ENCODE peak calls at places on chromosome 1, in four cellular contexts. Z is HFF-Myc, M is WTC11, S is nephron progenitor cell. H is an unnamed sample.

GRCh38 chr1:234326493-234327366 is 46.5 kb upstream of the COA6 start:
- DNase-seq in Z (peak), M (peak), S (peak), H (peak)

GRCh38 chr1:111633736-111634135 is 14.1 kb downstream of the RAP1A start:
- DNase-seq in Z (no peak), M (no peak), S (no peak), H (no peak)

GRCh38 chr1:161905269-161905884 is 118.3 kb downstream of the OLFML2B start:
- DNase-seq in Z (no peak), M (peak), S (no peak), H (peak)

GRCh38 chr1:43617011-43617410 is 32.9 kb upstream of the KDM4A start:
- DNase-seq in Z (no peak), M (no peak), S (no peak), H (no peak)

GRCh38 chr1:31811605-31812004 is 4.2 kb downstream of the SPOCD1 start:
- DNase-seq in Z (peak), M (peak), S (peak), H (no peak)

GRCh38 chr1:40438391-40439015 is 11.8 kb upstream of the ZFP69B start:
- DNase-seq in Z (no peak), M (no peak), S (peak), H (peak)

GRCh38 chr1:225378880-225379279 is 49.0 kb downstream of the LBR start:
- DNase-seq in Z (no peak), M (peak), S (peak), H (peak)

GRCh38 chr1:248822148-248823032 is 3.3 kb downstream of the SH3BP5L start:
- DNase-seq in Z (no peak), M (no peak), S (no peak), H (no peak)

GRCh38 chr1:10031461-10031860 is 1.3 kb upstream of the UBE4B start:
- DNase-seq in Z (no peak), M (no peak), S (no peak), H (no peak)

GRCh38 chr1:110581637-110582036 is 24.5 kb downstream of the KCNA2 start:
- DNase-seq in Z (no peak), M (no peak), S (no peak), H (peak)

GRCh38 chr1:85078903-85079302 is 30.6 kb upstream of the MCOLN3 start:
- DNase-seq in Z (no peak), M (no peak), S (no peak), H (peak)
- TF ChIP-seq CTCF in Z (peak), M (no peak), S (no peak), H (no peak)

GRCh38 chr1:45246760-45247159 is 40.4 kb upstream of the ZSWIM5 start:
- DNase-seq in Z (peak), M (no peak), S (no peak), H (peak)
- TF ChIP-seq CTCF in Z (no peak), M (no peak), S (no peak), H (no peak)

DNA sequence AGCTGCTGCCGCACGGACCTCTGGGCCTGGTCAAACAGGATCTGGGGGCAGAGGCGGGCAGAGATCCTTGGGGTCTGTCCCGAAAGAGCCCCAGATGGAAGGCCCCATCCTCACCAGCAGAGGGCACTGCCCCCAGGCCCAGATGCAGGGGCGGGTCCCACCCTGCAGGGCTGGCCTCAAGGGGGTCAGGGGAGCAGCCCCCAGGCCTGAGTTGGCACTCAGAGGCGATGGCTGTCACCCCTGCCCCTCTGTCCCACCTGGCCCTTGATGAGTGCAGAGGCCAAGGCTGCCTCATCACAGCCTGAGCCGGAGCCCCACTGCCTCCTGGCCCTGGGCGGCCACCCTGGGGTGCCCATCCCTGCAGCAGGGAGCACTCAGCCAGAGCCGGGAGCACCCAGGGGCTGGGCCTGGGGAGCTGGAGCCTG is 5.7 kb downstream of the ACAP3 start:
- DNase-seq in Z (no peak), M (peak), S (no peak), H (no peak)
- TF ChIP-seq CTCF in Z (peak), M (peak), S (peak), H (peak)

DNA sequence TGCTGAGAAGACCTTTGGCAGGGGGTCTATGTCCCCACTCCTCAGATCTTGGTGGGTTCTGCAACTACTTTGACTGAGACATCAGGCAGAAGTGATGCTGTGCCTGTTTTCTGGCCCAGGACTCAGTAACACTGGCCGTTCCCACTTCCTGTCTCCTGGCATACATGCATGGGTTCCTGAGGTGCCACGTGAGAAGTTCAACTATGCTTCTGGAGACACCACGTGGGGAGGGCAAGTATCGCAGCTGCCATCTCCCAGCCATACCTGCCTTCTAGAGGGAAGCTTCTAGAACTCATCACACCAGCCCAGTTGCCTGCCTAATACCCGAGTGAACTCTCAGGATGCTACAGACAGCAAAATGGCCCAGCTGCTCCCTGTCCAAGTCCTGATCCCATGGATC is 65.8 kb downstream of the TRABD2B start:
- DNase-seq in Z (no peak), M (peak), S (no peak), H (peak)
- TF ChIP-seq CTCF in Z (peak), M (no peak), S (no peak), H (peak)

DNA sequence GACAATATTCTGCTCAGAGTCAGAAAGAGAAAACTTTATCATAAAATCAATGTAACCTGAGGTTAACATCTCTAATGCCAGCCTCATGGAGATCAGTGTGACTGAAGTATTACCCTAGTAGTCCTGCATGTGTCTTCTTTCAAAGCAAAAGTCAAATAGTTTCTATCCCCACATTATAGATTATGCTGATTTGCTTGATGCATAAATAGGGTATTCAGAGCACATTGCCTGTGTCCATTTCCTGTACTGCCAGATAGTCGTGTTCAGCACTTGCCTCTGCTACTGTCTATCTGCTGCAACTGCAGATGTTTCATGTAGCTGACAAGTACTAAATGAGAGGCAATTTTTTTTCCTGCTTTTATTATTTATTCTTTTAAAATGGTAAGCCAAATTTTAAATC is 348.7 kb downstream of the CHRM3 start:
- DNase-seq in Z (no peak), M (no peak), S (no peak), H (no peak)
- TF ChIP-seq CTCF in Z (no peak), M (no peak), S (no peak), H (no peak)

DNA sequence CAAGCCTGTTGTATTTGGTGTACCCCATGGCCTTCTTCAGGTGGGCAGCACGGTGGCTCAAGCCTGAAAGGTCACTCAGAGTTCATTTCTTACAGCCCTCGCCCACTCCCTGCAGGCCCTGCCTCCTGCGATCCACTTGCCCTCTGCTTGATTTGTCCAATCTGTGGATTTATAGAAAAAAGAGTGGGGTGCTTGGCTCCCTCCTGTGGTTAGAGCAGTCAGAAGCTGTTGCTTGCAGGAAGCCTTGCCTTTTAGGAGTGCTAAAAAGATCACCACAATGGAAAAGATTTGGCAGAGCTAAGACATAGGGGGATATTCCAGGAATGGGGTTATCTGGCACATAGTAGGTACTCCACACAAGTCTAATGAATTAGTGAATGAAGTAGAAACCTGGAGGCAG is 108.0 kb upstream of the TRABD2B start:
- DNase-seq in Z (no peak), M (no peak), S (no peak), H (no peak)
- TF ChIP-seq CTCF in Z (no peak), M (no peak), S (peak), H (no peak)

GRCh38 chr1:48680411-48681035 is 96.2 kb downstream of the BEND5 start:
- DNase-seq in Z (no peak), M (peak), S (no peak), H (no peak)
- TF ChIP-seq CTCF in Z (no peak), M (no peak), S (no peak), H (peak)

DNA sequence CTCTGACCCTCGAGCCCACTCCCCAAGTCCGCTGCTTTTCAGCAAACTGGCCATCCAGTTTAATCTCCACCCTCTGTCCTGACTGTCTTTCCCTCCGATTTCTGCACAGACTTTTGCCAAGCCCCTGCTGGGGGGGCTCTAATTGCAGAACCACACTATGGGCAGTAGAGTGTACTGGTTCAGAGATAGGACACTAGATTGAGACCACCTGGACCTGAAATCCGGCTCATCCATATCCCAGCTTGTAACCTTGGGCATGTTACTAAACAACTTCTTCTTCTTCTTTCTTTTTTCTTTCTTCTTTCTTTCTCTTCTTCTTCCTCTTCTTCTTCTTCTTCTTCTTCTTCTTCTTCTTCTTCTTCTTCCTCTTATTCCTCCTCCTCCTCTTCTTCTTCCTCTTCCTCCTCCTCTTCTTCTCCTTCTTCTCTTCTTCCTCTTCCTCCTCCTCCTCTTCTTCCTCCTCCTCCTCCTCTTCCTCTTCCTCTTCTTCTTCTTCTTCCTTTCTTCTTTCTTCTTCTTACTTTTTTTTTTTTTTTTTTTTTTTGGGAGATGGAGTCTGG is 7.7 kb downstream of the LRRC71 start:
- DNase-seq in Z (no peak), M (no peak), S (no peak), H (no peak)
- TF ChIP-seq CTCF in Z (no peak), M (peak), S (peak), H (no peak)

DNA sequence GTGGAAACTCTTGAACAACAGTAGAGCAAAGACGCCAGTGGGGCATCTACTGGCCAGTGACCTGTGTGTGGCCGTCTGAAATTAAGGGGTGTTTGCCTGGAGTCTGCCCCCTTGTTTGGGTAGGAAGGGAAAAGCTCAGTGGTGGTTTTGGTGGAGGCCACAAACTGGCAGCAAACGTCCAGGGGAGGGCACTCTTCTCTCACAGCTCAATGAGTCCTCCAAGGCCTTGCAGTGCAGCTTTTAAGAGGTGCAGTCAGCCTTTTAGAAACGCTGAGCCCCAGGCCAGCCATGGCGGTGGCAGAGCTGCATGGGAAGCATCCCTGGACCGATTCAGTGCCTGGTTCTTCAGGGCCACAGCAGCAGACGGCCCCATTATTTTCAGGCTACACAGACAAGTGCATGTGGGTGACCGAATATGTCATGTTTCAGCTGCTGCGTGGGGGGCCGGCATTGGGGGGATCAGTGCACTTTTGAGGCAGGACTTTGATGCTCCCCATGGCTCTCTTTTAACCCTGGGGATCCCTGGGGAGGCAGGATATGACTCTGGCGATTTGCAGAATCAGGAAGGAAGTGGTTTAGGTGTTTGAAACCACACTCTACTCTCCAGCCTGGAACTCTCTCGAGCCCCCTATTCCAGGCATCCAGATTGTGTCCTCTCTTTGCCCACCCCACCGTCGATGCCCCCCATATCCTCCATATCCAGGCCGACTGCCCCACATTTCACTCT is 414.0 kb downstream of the PRDM2 start:
- DNase-seq in Z (no peak), M (peak), S (peak), H (peak)
- TF ChIP-seq CTCF in Z (no peak), M (peak), S (peak), H (peak)

GRCh38 chr1:71345491-71345890 is 264.7 kb upstream of the ZRANB2 start:
- DNase-seq in Z (no peak), M (no peak), S (no peak), H (no peak)
- TF ChIP-seq CTCF in Z (no peak), M (no peak), S (no peak), H (no peak)

H was measured in MCF 10A.